ENCODE peak calls at places on chromosomes 3 and 15, in four cellular contexts. U, T, I and W are unnamed samples.
A peak's percentile ranks its signal among the peaks of the same experiment; 100 is the strongest.

GRCh38 chr3:131067983-131068382 is 41.3 kb downstream of the NEK11 start:
- DNase-seq in I (no peak), T (no peak), U (no peak), W (no peak)

GRCh38 chr15:41535529-41535928 is 8.5 kb downstream of the RPAP1 start:
- DNase-seq in T (no peak), I (no peak), U (no peak), W (no peak)

GRCh38 chr3:139557041-139557440 is 17.5 kb upstream of the RBP1 start:
- DNase-seq in T (no peak), I (no peak), U (no peak), W (no peak)

GRCh38 chr3:28012830-28013229 is 228.6 kb upstream of the CMC1 start:
- DNase-seq in I (no peak), U (no peak), T (no peak), W (no peak)

GRCh38 chr3:178072391-178072790 is 463.8 kb upstream of the KCNMB2 start:
- DNase-seq in I (no peak), U (no peak), T (no peak), W (no peak)

GRCh38 chr3:16423298-16423697 is 90.2 kb downstream of the RFTN1 start:
- DNase-seq in U (no peak), T (no peak), I (no peak), W (no peak)

GRCh38 chr15:35595656-35596055 is 49.7 kb upstream of the DPH6 start:
- DNase-seq in T (no peak), U (no peak), I (no peak), W (no peak)

GRCh38 chr3:15451468-15452113 is 24.2 kb downstream of the EAF1 start:
- DNase-seq in T (no peak), U (no peak), I (no peak), W (no peak)

GRCh38 chr15:70976856-70977255 is 84.2 kb downstream of the LRRC49 start:
- DNase-seq in U (no peak), I (no peak), T (no peak), W (no peak)

GRCh38 chr3:157201648-157202278 is 41.8 kb upstream of the CCNL1 start:
- DNase-seq in I (no peak), U (no peak), T (peak; percentile 74), W (no peak)

GRCh38 chr3:28215407-28215806 is 26.0 kb upstream of the CMC1 start:
- DNase-seq in I (no peak), T (no peak), U (no peak), W (no peak)

GRCh38 chr3:36318584-36319200 is 61.6 kb upstream of the STAC start:
- DNase-seq in I (no peak), T (no peak), U (no peak), W (no peak)